ENCODE peak calls at places on chromosomes 1 and 21, in seven cellular contexts. One of them, this sample, is unnamed.

GRCh38 chr1:54378884-54379445 is 27.2 kb downstream of the SSBP3 start:
- DNase-seq in T-helper 1 cell: no peak
- DNase-seq in chondrocyte: no peak
- DNase-seq in NCI-H510A: no peak
- DNase-seq in GM23338: peak; percentile 37
- DNase-seq in astrocyte of the hippocampus: no peak
- DNase-seq in stimulated activated effector memory CD8-positive, alpha-beta T cell treated with anti-CD3 and anti-CD28 coated beads, Interleukin-12 subunit alpha, Interleukin-12 subunit beta, amount 100 ng/mL, for 72 hours: no peak
- DNase-seq in this sample: no peak

GRCh38 chr21:44062380-44062779 is 44.8 kb upstream of the PWP2 start:
- DNase-seq in chondrocyte: no peak
- DNase-seq in astrocyte of the hippocampus: no peak
- DNase-seq in stimulated activated effector memory CD8-positive, alpha-beta T cell treated with anti-CD3 and anti-CD28 coated beads, Interleukin-12 subunit alpha, Interleukin-12 subunit beta, amount 100 ng/mL, for 72 hours: no peak
- DNase-seq in NCI-H510A: no peak
- DNase-seq in T-helper 1 cell: no peak
- DNase-seq in GM23338: no peak
- DNase-seq in this sample: no peak

GRCh38 chr21:15415541-15416261 is 314.1 kb upstream of the USP25 start:
- DNase-seq in NCI-H510A: no peak
- DNase-seq in GM23338: no peak
- DNase-seq in chondrocyte: no peak
- DNase-seq in T-helper 1 cell: no peak
- DNase-seq in astrocyte of the hippocampus: peak; percentile 55
- DNase-seq in stimulated activated effector memory CD8-positive, alpha-beta T cell treated with anti-CD3 and anti-CD28 coated beads, Interleukin-12 subunit alpha, Interleukin-12 subunit beta, amount 100 ng/mL, for 72 hours: no peak
- DNase-seq in this sample: no peak

GRCh38 chr1:150976879-150977694 is 2.5 kb upstream of the CERS2 start:
- DNase-seq in T-helper 1 cell: peak; percentile 53
- DNase-seq in chondrocyte: peak; percentile 93
- DNase-seq in astrocyte of the hippocampus: peak; percentile 64
- DNase-seq in NCI-H510A: peak; percentile 82
- DNase-seq in stimulated activated effector memory CD8-positive, alpha-beta T cell treated with anti-CD3 and anti-CD28 coated beads, Interleukin-12 subunit alpha, Interleukin-12 subunit beta, amount 100 ng/mL, for 72 hours: peak; percentile 70
- DNase-seq in GM23338: peak; percentile 72
- DNase-seq in this sample: no peak

GRCh38 chr1:53080041-53080440 is 18.0 kb downstream of the PODN start:
- DNase-seq in NCI-H510A: no peak
- DNase-seq in astrocyte of the hippocampus: no peak
- DNase-seq in stimulated activated effector memory CD8-positive, alpha-beta T cell treated with anti-CD3 and anti-CD28 coated beads, Interleukin-12 subunit alpha, Interleukin-12 subunit beta, amount 100 ng/mL, for 72 hours: no peak
- DNase-seq in T-helper 1 cell: no peak
- DNase-seq in chondrocyte: peak; percentile 25
- DNase-seq in GM23338: no peak
- DNase-seq in this sample: no peak

GRCh38 chr1:197917813-197918646 is 858 bp downstream of the LHX9 start:
- DNase-seq in stimulated activated effector memory CD8-positive, alpha-beta T cell treated with anti-CD3 and anti-CD28 coated beads, Interleukin-12 subunit alpha, Interleukin-12 subunit beta, amount 100 ng/mL, for 72 hours: no peak
- DNase-seq in astrocyte of the hippocampus: peak; percentile 51
- DNase-seq in T-helper 1 cell: no peak
- DNase-seq in chondrocyte: no peak
- DNase-seq in GM23338: peak; percentile 60
- DNase-seq in NCI-H510A: no peak
- DNase-seq in this sample: no peak

GRCh38 chr1:86339014-86339413 is 57.1 kb downstream of the ODF2L start:
- DNase-seq in NCI-H510A: no peak
- DNase-seq in chondrocyte: no peak
- DNase-seq in stimulated activated effector memory CD8-positive, alpha-beta T cell treated with anti-CD3 and anti-CD28 coated beads, Interleukin-12 subunit alpha, Interleukin-12 subunit beta, amount 100 ng/mL, for 72 hours: no peak
- DNase-seq in GM23338: no peak
- DNase-seq in T-helper 1 cell: no peak
- DNase-seq in astrocyte of the hippocampus: no peak
- DNase-seq in this sample: no peak

GRCh38 chr1:185528084-185528656 is 206.0 kb upstream of the HMCN1 start:
- DNase-seq in NCI-H510A: no peak
- DNase-seq in stimulated activated effector memory CD8-positive, alpha-beta T cell treated with anti-CD3 and anti-CD28 coated beads, Interleukin-12 subunit alpha, Interleukin-12 subunit beta, amount 100 ng/mL, for 72 hours: no peak
- DNase-seq in chondrocyte: no peak
- DNase-seq in astrocyte of the hippocampus: no peak
- DNase-seq in GM23338: no peak
- DNase-seq in T-helper 1 cell: no peak
- DNase-seq in this sample: no peak

GRCh38 chr1:152739841-152740240 is 18.0 kb upstream of the KPRP start:
- DNase-seq in GM23338: no peak
- DNase-seq in T-helper 1 cell: no peak
- DNase-seq in stimulated activated effector memory CD8-positive, alpha-beta T cell treated with anti-CD3 and anti-CD28 coated beads, Interleukin-12 subunit alpha, Interleukin-12 subunit beta, amount 100 ng/mL, for 72 hours: no peak
- DNase-seq in NCI-H510A: no peak
- DNase-seq in chondrocyte: no peak
- DNase-seq in astrocyte of the hippocampus: no peak
- DNase-seq in this sample: no peak

GRCh38 chr1:67889466-67889865 is 56.2 kb upstream of the GNG12 start:
- DNase-seq in T-helper 1 cell: no peak
- DNase-seq in astrocyte of the hippocampus: peak; percentile 14
- DNase-seq in chondrocyte: no peak
- DNase-seq in stimulated activated effector memory CD8-positive, alpha-beta T cell treated with anti-CD3 and anti-CD28 coated beads, Interleukin-12 subunit alpha, Interleukin-12 subunit beta, amount 100 ng/mL, for 72 hours: no peak
- DNase-seq in NCI-H510A: no peak
- DNase-seq in GM23338: no peak
- DNase-seq in this sample: no peak

GRCh38 chr1:93629101-93630059 is 52.3 kb downstream of the BCAR3 start:
- DNase-seq in stimulated activated effector memory CD8-positive, alpha-beta T cell treated with anti-CD3 and anti-CD28 coated beads, Interleukin-12 subunit alpha, Interleukin-12 subunit beta, amount 100 ng/mL, for 72 hours: peak; percentile 33
- DNase-seq in chondrocyte: no peak
- DNase-seq in astrocyte of the hippocampus: peak; percentile 80
- DNase-seq in GM23338: peak; percentile 90
- DNase-seq in NCI-H510A: peak; percentile 67
- DNase-seq in T-helper 1 cell: peak; percentile 9
- DNase-seq in this sample: peak; percentile 48

GRCh38 chr1:94321662-94322061 is 84.3 kb upstream of the ARHGAP29 start:
- DNase-seq in astrocyte of the hippocampus: no peak
- DNase-seq in GM23338: no peak
- DNase-seq in NCI-H510A: no peak
- DNase-seq in T-helper 1 cell: no peak
- DNase-seq in stimulated activated effector memory CD8-positive, alpha-beta T cell treated with anti-CD3 and anti-CD28 coated beads, Interleukin-12 subunit alpha, Interleukin-12 subunit beta, amount 100 ng/mL, for 72 hours: no peak
- DNase-seq in chondrocyte: no peak
- DNase-seq in this sample: no peak

GRCh38 chr21:36700961-36701911 is 2.3 kb downstream of the SIM2 start:
- DNase-seq in astrocyte of the hippocampus: peak; percentile 35
- DNase-seq in NCI-H510A: no peak
- DNase-seq in stimulated activated effector memory CD8-positive, alpha-beta T cell treated with anti-CD3 and anti-CD28 coated beads, Interleukin-12 subunit alpha, Interleukin-12 subunit beta, amount 100 ng/mL, for 72 hours: no peak
- DNase-seq in T-helper 1 cell: no peak
- DNase-seq in GM23338: peak; percentile 72
- DNase-seq in chondrocyte: no peak
- DNase-seq in this sample: no peak

GRCh38 chr1:59163268-59164092 is 133.4 kb upstream of the FGGY start:
- DNase-seq in astrocyte of the hippocampus: peak; percentile 94
- DNase-seq in T-helper 1 cell: no peak
- DNase-seq in chondrocyte: no peak
- DNase-seq in stimulated activated effector memory CD8-positive, alpha-beta T cell treated with anti-CD3 and anti-CD28 coated beads, Interleukin-12 subunit alpha, Interleukin-12 subunit beta, amount 100 ng/mL, for 72 hours: no peak
- DNase-seq in NCI-H510A: no peak
- DNase-seq in GM23338: no peak
- DNase-seq in this sample: no peak

This sample was measured in GM19239.